ENCODE peak calls at places on chromosomes 12 and 14, in five cellular contexts. L, Z, U, W and O are unnamed samples.

GRCh38 chr14:51028851-51029754 is 65.8 kb downstream of the TRIM9 start:
- DNase-seq in L (no peak), Z (no peak), U (no peak), W (no peak), O (no peak)

GRCh38 chr12:21438643-21439042 is 1.2 kb downstream of the PYROXD1 start:
- DNase-seq in L (no peak), Z (no peak), U (no peak), W (no peak), O (no peak)

GRCh38 chr14:21326972-21327371 is 47.1 kb downstream of the RPGRIP1 start:
- DNase-seq in L (no peak), Z (no peak), U (no peak), W (no peak), O (no peak)

GRCh38 chr12:5155866-5156265 is 112.2 kb downstream of the KCNA5 start:
- DNase-seq in L (no peak), Z (no peak), U (no peak), W (no peak), O (no peak)

GRCh38 chr14:102050625-102051024 is 36.2 kb downstream of the HSP90AA1 start:
- DNase-seq in L (peak), Z (no peak), U (peak), W (no peak), O (no peak)

GRCh38 chr14:32826404-32827082 is 112.1 kb upstream of the NPAS3 start:
- DNase-seq in L (no peak), Z (no peak), U (no peak), W (no peak), O (no peak)

GRCh38 chr12:110922652-110923051 is 2.3 kb upstream of the MYL2 start:
- DNase-seq in L (no peak), Z (no peak), U (no peak), W (no peak), O (no peak)

GRCh38 chr12:97538705-97539104 is 76.1 kb downstream of the RMST start:
- DNase-seq in L (no peak), Z (no peak), U (no peak), W (no peak), O (no peak)

GRCh38 chr14:94974893-94975292 is 182.4 kb downstream of the DICER1 start:
- DNase-seq in L (no peak), Z (no peak), U (peak), W (no peak), O (no peak)

GRCh38 chr14:39841088-39841487 is 408.9 kb upstream of the FBXO33 start:
- DNase-seq in L (no peak), Z (no peak), U (no peak), W (no peak), O (no peak)

GRCh38 chr12:101501410-101502045 is 26.4 kb downstream of the SPIC start:
- DNase-seq in L (no peak), Z (no peak), U (no peak), W (no peak), O (no peak)

GRCh38 chr14:31881531-31882310 is 195.4 kb upstream of the ARHGAP5 start:
- DNase-seq in L (no peak), Z (no peak), U (no peak), W (no peak), O (no peak)

GRCh38 chr12:131003036-131003435 is 49.3 kb downstream of the ADGRD1 start:
- DNase-seq in L (no peak), Z (no peak), U (no peak), W (no peak), O (no peak)

GRCh38 chr12:117908411-117908810 is 60.4 kb downstream of the KSR2 start:
- DNase-seq in L (no peak), Z (no peak), U (no peak), W (no peak), O (no peak)

GRCh38 chr12:117911347-117911746 is 57.4 kb downstream of the KSR2 start:
- DNase-seq in L (no peak), Z (no peak), U (no peak), W (no peak), O (no peak)

GRCh38 chr12:117903441-117903840 is 65.3 kb downstream of the KSR2 start:
- DNase-seq in L (no peak), Z (no peak), U (no peak), W (no peak), O (no peak)

GRCh38 chr12:117904051-117904450 is 64.7 kb downstream of the KSR2 start:
- DNase-seq in L (no peak), Z (no peak), U (no peak), W (no peak), O (no peak)

GRCh38 chr12:117907108-117907689 is 61.6 kb downstream of the KSR2 start:
- DNase-seq in L (no peak), Z (no peak), U (no peak), W (no peak), O (no peak)
- H3K4me3 ChIP-seq in L (no peak), Z (no peak), U (no peak), W (no peak), O (no peak)

DNA sequence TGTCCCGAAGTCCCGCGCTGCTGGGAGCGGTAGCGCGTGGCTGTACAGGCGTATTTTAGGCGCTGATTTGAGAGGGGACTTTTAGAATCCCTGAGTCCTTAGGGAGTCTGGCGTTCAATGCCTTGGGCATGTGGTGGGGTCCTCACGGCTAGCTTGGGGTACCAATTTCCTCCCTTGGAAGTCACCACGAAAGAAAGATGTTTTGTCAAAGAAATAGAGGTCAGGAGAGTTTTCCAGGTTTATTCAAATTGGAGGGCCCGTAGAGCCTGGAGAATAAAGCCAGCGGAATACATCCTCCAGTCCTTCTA is 63.9 kb downstream of the KLHL28 start:
- DNase-seq in L (no peak), Z (no peak), U (no peak), W (peak), O (no peak)
- TF ChIP-seq POLR2A in L (no peak), Z (peak), U (no peak), W (peak), O (no peak)

GRCh38 chr12:31961137-31961536 is 1.9 kb downstream of the RESF1 start:
- DNase-seq in L (no peak), Z (no peak), U (no peak), W (no peak), O (no peak)
- H3K4me3 ChIP-seq in L (peak), Z (peak), U (peak), W (no peak), O (peak)

GRCh38 chr12:120115066-120115465 is 1.5 kb downstream of the RAB35 start:
- DNase-seq in L (no peak), Z (no peak), U (no peak), W (no peak), O (no peak)
- TF ChIP-seq POLR2A in L (no peak), Z (no peak), U (no peak), W (no peak), O (no peak)

DNA sequence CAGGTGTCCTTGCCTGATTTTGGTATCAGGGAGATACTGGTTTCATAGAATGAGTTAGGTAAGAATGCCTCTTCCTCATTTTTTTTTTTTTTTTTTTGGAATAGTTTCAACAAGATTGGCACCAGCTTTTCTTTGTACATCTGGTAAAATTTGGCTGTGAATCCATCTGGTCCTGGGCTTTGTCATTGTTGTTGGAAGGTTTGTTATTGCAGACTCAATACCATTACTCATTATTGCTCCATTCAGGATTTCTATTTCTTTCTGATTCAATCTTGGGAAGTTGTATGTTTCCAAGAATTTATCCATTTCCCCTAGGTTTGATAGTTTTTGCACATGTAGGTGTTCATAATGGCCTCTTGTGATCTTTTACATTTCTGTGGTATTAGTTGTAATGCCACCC is 126.0 kb upstream of the KITLG start:
- DNase-seq in L (no peak), Z (no peak), U (no peak), W (no peak), O (no peak)
- H3K4me3 ChIP-seq in L (no peak), Z (no peak), U (no peak), W (no peak), O (no peak)

GRCh38 chr12:71685961-71686657 is at the start of gene TMEM19:
- DNase-seq in L (peak), Z (peak), U (peak), W (peak), O (peak)
- TF ChIP-seq POLR2A in L (peak), Z (peak), U (peak), W (peak), O (peak)

DNA sequence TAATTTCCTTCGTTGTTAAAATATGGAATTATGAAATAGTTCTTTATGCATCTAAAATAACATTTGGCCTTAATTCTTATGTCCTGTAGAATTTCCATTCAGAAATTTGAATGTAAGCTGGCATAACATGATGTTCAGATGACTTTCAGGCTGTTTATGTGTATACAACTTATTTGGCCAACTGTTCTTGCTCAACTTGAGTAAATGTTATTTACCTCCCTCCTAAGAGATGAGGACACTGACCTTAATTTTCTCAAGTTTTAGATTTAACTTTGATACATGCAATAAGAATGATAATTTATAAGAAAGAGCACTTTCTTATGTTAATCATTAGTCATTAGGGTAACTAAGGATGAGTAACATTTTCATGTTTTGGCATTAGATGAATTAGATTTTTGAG is 365.4 kb downstream of the AEBP2 start:
- DNase-seq in L (no peak), Z (no peak), U (no peak), W (no peak), O (no peak)
- H3K4me3 ChIP-seq in L (no peak), Z (no peak), U (no peak), W (no peak), O (no peak)

GRCh38 chr12:94649349-94650142 is 811 bp downstream of the TMCC3 start:
- DNase-seq in L (peak), Z (no peak), U (peak), W (no peak), O (peak)

GRCh38 chr12:94648578-94648977 is 1.8 kb downstream of the TMCC3 start:
- DNase-seq in L (no peak), Z (no peak), U (no peak), W (no peak), O (no peak)

GRCh38 chr12:94644622-94645021 is 5.7 kb downstream of the TMCC3 start:
- DNase-seq in L (no peak), Z (no peak), U (peak), W (no peak), O (no peak)

GRCh38 chr12:94650143-94651056 is at the start of gene TMCC3:
- DNase-seq in L (peak), Z (no peak), U (peak), W (no peak), O (peak)
- TF ChIP-seq POLR2A in L (peak), Z (no peak), U (peak), W (no peak), O (no peak)

DNA sequence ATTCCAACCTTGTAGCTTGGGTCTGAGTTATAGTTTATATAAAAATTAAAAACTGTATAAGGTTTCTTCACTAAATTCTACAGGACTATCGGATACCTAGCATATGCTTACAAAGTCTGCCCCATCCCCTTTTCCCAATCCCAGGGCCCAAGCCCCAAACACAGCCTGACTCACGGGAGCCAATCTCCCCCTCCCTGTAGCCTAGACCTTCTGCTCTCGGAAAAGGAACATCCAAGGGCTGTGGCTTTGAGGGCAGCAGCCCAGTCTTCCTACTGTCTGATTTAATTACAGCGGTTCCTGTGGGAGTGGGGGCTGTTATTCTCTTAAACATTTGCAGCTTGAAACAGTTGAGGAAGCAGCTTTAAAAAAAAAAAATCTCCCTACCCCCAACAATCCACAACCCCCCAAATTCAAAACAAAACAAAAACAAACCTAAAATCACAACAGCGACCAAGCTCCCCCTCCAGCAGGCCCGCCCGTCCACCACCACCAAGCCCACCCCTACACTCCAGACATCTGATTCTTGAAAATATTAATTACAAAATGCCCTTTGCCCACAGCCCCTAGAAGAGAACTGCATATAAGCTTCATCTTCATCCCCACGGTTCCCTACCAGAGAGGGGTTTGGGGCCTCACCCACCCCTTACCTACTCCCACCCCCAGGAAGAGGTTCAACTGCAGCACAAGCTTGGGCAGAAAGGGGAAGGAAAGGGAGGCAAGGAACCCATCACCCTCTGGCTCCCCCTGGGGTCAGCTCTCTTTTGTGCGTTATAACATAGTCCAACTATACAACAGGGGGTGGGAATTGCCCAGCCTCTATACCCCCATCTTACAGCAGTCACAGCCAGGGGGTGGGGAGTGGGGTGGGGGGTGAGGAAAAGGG is 1.1 kb upstream of the PRKAG1 start:
- DNase-seq in L (no peak), Z (peak), U (no peak), W (no peak), O (no peak)
- H3K4me3 ChIP-seq in L (peak), Z (no peak), U (peak), W (peak), O (peak)